ENCODE peak calls at places on chromosomes 13 and 19, in five cellular contexts. M is HCT116, D is epithelial cell of esophagus, I is suprapubic skin, E is psoas muscle. C is an unnamed sample.

GRCh38 chr19:45508931-45509691 is 1.8 kb downstream of the VASP start:
- DNase-seq in D (peak), E (peak), M (no peak), I (no peak), C (no peak)

GRCh38 chr19:31448221-31448657 is 99.0 kb upstream of the TSHZ3 start:
- DNase-seq in M (no peak), E (peak), I (peak), D (no peak), C (peak)

GRCh38 chr19:51158474-51159129 is 16.5 kb downstream of the SIGLEC7 start:
- DNase-seq in D (peak), E (peak), M (peak), I (no peak), C (peak)

GRCh38 chr13:113245858-113246791 is 36.7 kb downstream of the CUL4A start:
- DNase-seq in E (no peak), D (peak), I (no peak), M (no peak), C (no peak)

GRCh38 chr19:34150558-34150957 is 21.7 kb upstream of the LSM14A start:
- DNase-seq in I (no peak), D (no peak), E (no peak), M (no peak), C (no peak)

GRCh38 chr13:94825507-94825906 is 113.2 kb upstream of the SOX21 start:
- DNase-seq in I (peak), D (no peak), E (peak), M (no peak), C (peak)

GRCh38 chr19:40805258-40805868 is 6.4 kb downstream of the EGLN2 start:
- DNase-seq in I (no peak), E (no peak), M (no peak), D (no peak), C (no peak)

GRCh38 chr13:24516919-24517318 is 4.3 kb upstream of the PARP4 start:
- DNase-seq in D (no peak), E (no peak), I (no peak), M (no peak), C (no peak)

GRCh38 chr13:24220086-24220703 is 59.7 kb downstream of the SPATA13 start:
- DNase-seq in I (no peak), M (peak), E (no peak), D (peak), C (no peak)

GRCh38 chr19:29680447-29680846 is 15.2 kb downstream of the PLEKHF1 start:
- DNase-seq in M (no peak), I (peak), D (no peak), E (peak), C (no peak)

GRCh38 chr19:10404888-10405808 is 1.8 kb upstream of the CDC37 start:
- DNase-seq in I (no peak), E (no peak), M (no peak), D (no peak), C (no peak)

GRCh38 chr19:47001584-47001983 is 18.1 kb upstream of the NPAS1 start:
- DNase-seq in M (no peak), I (no peak), D (no peak), E (no peak), C (no peak)

GRCh38 chr19:1063030-1063908 is 3.7 kb upstream of the ARHGAP45 start:
- DNase-seq in M (peak), E (peak), D (peak), I (no peak), C (no peak)

GRCh38 chr13:48504606-48505369 is 28.1 kb downstream of the RCBTB2 start:
- DNase-seq in D (peak), E (no peak), M (no peak), I (no peak), C (no peak)

GRCh38 chr19:30222993-30223865 is 149.0 kb upstream of the ZNF536 start:
- DNase-seq in D (no peak), E (no peak), M (no peak), I (no peak), C (no peak)

GRCh38 chr13:42328672-42329071 is 56.7 kb downstream of the AKAP11 start:
- DNase-seq in I (no peak), E (no peak), M (no peak), D (no peak), C (no peak)

GRCh38 chr19:46372901-46373572 is 26.1 kb downstream of the PPP5C start:
- DNase-seq in E (no peak), M (no peak), I (peak), D (peak), C (no peak)

DNA sequence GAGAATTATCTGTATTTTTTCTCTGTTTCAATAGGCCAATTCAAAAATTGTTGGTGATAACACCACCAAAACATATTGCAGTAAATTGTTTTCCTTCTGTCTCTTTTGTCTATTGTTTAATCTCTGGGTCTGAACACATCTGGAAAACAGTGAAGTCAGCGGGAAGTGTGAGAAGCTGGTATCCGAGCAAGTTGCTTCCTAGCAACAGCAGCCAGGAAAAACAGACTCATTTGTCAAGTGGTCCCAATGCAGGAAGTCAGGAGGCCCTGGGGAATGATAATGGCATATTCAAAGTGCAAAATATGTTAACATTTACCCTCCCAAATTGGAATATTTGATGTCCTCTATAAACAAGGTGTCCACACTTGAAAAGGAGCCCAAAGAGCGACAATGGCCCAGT is 515.2 kb downstream of the TBC1D4 start:
- DNase-seq in E (no peak), M (no peak), I (no peak), D (no peak), C (no peak)
- TF ChIP-seq CTCF in E (no peak), M (no peak), I (no peak), D (no peak), C (no peak)

DNA sequence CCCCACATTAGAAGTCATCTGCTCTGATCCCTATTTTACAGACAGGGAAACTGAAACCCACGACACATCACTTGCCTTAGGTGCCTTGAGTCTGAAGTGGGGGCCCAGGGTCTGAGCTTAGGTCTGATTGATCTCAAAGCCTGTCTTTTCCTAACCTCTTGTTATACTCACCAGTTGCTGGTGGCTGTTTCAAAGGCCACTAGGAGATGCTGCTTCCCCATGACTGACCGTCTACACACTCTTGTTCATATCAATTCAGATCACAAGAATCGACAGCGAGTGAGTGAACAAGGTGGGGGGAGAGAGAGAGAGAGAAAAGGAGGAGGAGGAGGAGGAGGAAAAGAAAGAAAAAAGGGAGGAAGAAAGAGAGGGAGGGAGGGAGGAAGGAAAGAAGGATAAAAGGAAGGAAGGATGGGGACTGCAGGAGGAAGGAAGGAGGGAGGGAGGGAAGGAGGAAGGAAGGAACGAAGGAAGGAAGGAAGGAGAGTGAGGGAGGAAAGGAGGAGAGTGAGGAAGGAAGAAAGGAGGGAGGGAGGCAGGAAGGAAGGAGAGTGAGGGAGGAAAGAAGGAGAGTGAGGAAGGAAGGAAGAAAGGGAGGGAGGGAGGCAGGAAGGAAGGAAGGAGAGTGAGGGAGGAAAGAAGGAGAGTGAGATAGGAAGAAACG is 3.3 kb downstream of the OR10H1 start:
- DNase-seq in M (peak), E (no peak), I (no peak), D (peak), C (no peak)
- TF ChIP-seq CTCF in M (peak), E (no peak), I (no peak), D (peak), C (no peak)

GRCh38 chr13:25982908-25983307 is 68.9 kb downstream of the SHISA2 start:
- DNase-seq in D (peak), E (no peak), I (no peak), M (no peak), C (no peak)

GRCh38 chr13:25981060-25981459 is 70.8 kb downstream of the SHISA2 start:
- DNase-seq in D (no peak), I (no peak), M (no peak), E (no peak), C (no peak)

GRCh38 chr13:25978961-25979360 is 72.9 kb downstream of the SHISA2 start:
- DNase-seq in E (no peak), M (no peak), D (no peak), I (no peak), C (no peak)

GRCh38 chr13:25977671-25978070 is 74.1 kb downstream of the SHISA2 start:
- DNase-seq in D (no peak), I (no peak), E (no peak), M (no peak), C (no peak)

GRCh38 chr13:25980255-25980654 is 71.6 kb downstream of the SHISA2 start:
- DNase-seq in I (no peak), D (peak), M (peak), E (no peak), C (no peak)
- TF ChIP-seq CTCF in I (no peak), D (peak), M (peak), E (peak), C (no peak)

GRCh38 chr19:52397310-52398090 is at the start of gene ZNF528:
- DNase-seq in M (no peak), E (peak), I (peak), D (peak), C (no peak)

GRCh38 chr19:52398091-52398461 is 427 bp downstream of the ZNF528 start:
- DNase-seq in D (no peak), I (peak), M (no peak), E (peak), C (no peak)
- TF ChIP-seq CTCF in D (no peak), I (no peak), M (no peak), E (no peak), C (no peak)

GRCh38 chr13:50745542-50745941 is 98.0 kb downstream of the DLEU7 start:
- DNase-seq in M (no peak), D (no peak), E (no peak), I (no peak), C (no peak)
- TF ChIP-seq CTCF in M (no peak), D (no peak), E (no peak), I (no peak), C (no peak)

GRCh38 chr13:110681868-110682550 is 23.9 kb downstream of the CARS2 start:
- DNase-seq in M (no peak), I (no peak), E (no peak), D (no peak), C (no peak)

GRCh38 chr13:110683203-110683883 is 22.6 kb downstream of the CARS2 start:
- DNase-seq in M (peak), I (no peak), D (peak), E (no peak), C (no peak)

GRCh38 chr13:110677731-110678545 is 28.0 kb downstream of the CARS2 start:
- DNase-seq in E (no peak), D (no peak), M (no peak), I (no peak), C (no peak)

GRCh38 chr13:110682746-110683145 is 23.2 kb downstream of the CARS2 start:
- DNase-seq in E (no peak), I (no peak), D (no peak), M (no peak), C (no peak)

DNA sequence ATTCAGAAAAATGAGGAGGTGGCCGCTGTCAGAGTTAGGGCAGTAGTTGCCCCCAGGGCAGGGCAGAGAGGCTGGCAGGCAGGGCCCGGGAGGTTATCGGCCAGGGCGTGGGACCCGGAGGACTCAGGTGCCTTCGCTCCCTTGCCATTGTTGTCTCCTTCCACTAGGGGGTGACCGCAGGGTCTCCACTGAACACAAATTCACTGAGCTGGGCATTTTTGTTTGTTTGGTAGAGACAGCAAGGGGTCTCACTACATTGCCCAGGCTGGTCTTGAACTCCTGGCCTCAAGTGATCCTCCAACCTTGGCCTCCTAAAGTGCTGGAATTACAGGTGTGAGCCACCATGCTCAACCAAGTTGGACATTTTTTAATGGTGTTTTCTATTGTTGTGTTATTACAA is 25.1 kb downstream of the CARS2 start:
- DNase-seq in E (no peak), M (peak), I (no peak), D (peak), C (no peak)
- TF ChIP-seq CTCF in E (peak), M (peak), I (no peak), D (peak), C (peak)

DNA sequence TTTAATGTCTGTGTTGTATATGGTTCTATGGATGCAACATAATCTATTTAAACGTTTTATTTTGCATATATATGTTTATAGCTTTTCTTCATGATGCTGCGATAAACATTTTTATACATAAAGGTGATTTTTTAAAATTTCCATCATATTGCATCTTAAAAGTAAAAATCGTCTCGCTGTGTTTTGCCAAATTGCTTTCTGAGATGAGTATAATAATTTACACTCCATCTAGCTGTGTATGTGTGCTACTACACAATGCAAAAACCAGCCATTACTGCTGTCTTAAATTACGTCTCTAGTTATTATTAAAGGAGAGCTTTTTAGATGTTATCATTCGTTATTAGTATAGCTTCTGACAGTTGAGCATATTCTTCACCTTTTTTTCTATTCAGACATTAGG is 37.2 kb downstream of the METTL21C start:
- DNase-seq in E (no peak), M (no peak), I (no peak), D (no peak), C (no peak)
- TF ChIP-seq CTCF in E (peak), M (peak), I (no peak), D (no peak), C (peak)

DNA sequence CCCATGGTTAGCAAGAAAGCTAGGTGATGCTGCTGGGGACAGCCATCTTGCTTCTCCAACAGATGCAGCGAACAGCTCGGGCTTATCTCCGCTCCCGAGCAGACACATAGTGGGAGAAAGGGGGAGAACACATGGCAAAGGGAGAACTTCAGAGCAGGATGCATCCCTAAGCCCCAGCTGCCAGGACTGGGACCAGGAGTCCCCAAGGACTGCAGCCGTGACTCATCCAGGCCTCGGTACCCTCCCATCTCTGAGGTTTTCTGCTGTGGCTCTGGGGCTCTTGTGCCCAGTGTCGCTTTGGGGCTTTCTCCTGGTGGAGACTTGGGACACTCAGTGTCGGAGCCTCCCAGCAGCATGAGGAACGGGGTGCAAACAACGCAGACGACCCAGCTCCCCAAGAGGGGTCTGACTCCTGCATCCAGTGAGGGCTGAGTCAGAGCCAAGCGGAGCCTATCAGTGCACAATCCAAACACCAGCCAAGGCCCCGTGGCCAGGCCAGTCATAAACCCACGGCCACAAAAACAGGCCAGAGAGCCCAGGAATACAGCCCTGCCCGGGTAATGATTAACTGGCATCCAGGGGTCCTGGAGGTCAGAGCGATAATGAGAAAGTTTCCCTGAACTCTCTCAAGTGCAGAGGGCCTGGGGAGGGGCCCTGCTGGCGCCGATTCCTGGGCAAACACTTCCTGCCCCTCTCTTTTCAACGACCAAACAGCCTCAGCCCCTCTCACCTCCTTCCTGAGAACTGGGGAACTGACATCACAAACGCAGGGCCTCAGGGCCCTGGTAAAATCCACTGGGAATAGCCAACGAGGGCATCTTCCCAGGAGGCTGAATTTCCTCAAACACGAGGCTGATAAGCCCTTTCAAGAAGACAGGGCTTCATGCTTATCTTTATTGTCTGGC is 202.9 kb downstream of the USP12 start:
- DNase-seq in I (no peak), M (no peak), E (no peak), D (no peak), C (no peak)
- TF ChIP-seq CTCF in I (no peak), M (no peak), E (no peak), D (no peak), C (no peak)

C was measured in mesothelial cell of epicardium.